ENCODE peak calls at places on chromosome 22, in four cellular contexts. Q is epithelial cell of esophagus, B is neural progenitor cell, X is fibroblast of mammary gland. W is an unnamed sample.

GRCh38 chr22:49525776-49526535 is 301.7 kb downstream of the BRD1 start:
- DNase-seq in Q (no peak), B (no peak), X (no peak), W (no peak)

GRCh38 chr22:21624120-21624879 is 5.5 kb downstream of the YDJC start:
- DNase-seq in Q (peak), B (peak), X (peak), W (no peak)

GRCh38 chr22:24164243-24164642 is 17.0 kb upstream of the SUSD2 start:
- DNase-seq in Q (no peak), B (no peak), X (no peak), W (no peak)

GRCh38 chr22:49971232-49972162 is 10.9 kb downstream of the PIM3 start:
- DNase-seq in Q (no peak), B (peak), X (peak), W (no peak)

GRCh38 chr22:48734359-48734758 is 1093.3 kb downstream of the BRD1 start:
- DNase-seq in Q (no peak), B (no peak), X (no peak), W (no peak)

GRCh38 chr22:42622061-42622710 is 7.5 kb upstream of the POLDIP3 start:
- DNase-seq in Q (no peak), B (no peak), X (no peak), W (no peak)

GRCh38 chr22:24067587-24068376 is 56.7 kb downstream of the CABIN1 start:
- DNase-seq in Q (no peak), B (no peak), X (no peak), W (no peak)

GRCh38 chr22:18148508-18148965 is 1.4 kb upstream of the USP18 start:
- DNase-seq in Q (no peak), B (no peak), X (no peak), W (no peak)

GRCh38 chr22:19655399-19655798 is 58.9 kb upstream of the SEPTIN5 start:
- DNase-seq in Q (no peak), B (no peak), X (no peak), W (no peak)

GRCh38 chr22:27800250-27801131 is 1.1 kb downstream of the MN1 start:
- DNase-seq in Q (peak), B (peak), X (no peak), W (no peak)

GRCh38 chr22:49953027-49953679 is 7.4 kb upstream of the PIM3 start:
- DNase-seq in Q (no peak), B (no peak), X (no peak), W (no peak)

GRCh38 chr22:48451891-48452290 is 1375.8 kb downstream of the BRD1 start:
- DNase-seq in Q (no peak), B (no peak), X (no peak), W (no peak)

GRCh38 chr22:48803171-48803992 is 1024.3 kb downstream of the BRD1 start:
- DNase-seq in Q (no peak), B (no peak), X (no peak), W (no peak)

GRCh38 chr22:49955581-49956417 is 4.8 kb upstream of the PIM3 start:
- DNase-seq in Q (no peak), B (no peak), X (no peak), W (no peak)

GRCh38 chr22:47805394-47805935 is 1043.0 kb downstream of the TBC1D22A start:
- DNase-seq in Q (no peak), B (no peak), X (no peak), W (no peak)

GRCh38 chr22:23565288-23565941 is 14.7 kb downstream of the IGLL1 start:
- DNase-seq in Q (no peak), B (peak), X (peak), W (no peak)

GRCh38 chr22:28023036-28023435 is 104.0 kb upstream of the PITPNB start:
- DNase-seq in Q (no peak), B (no peak), X (no peak), W (no peak)

GRCh38 chr22:28333106-28333505 is 346.5 kb downstream of the TTC28 start:
- DNase-seq in Q (no peak), B (no peak), X (no peak), W (no peak)

GRCh38 chr22:25196326-25196725 is 3.3 kb upstream of the CRYBB3 start:
- DNase-seq in Q (no peak), B (no peak), X (no peak), W (no peak)

GRCh38 chr22:27842236-27842993 is 40.9 kb upstream of the MN1 start:
- DNase-seq in Q (no peak), B (no peak), X (no peak), W (no peak)

GRCh38 chr22:50118557-50119168 is 28.9 kb downstream of the MOV10L1 start:
- DNase-seq in Q (no peak), B (no peak), X (peak), W (peak)

GRCh38 chr22:44025171-44026065 is 1.3 kb downstream of the PARVB start:
- DNase-seq in Q (no peak), B (no peak), X (no peak), W (no peak)
- H3K4me3 ChIP-seq in Q (no peak), B (no peak), X (peak), W (no peak)

GRCh38 chr22:46598737-46599424 is 21.3 kb upstream of the GRAMD4 start:
- DNase-seq in Q (no peak), B (no peak), X (peak), W (no peak)

GRCh38 chr22:46596819-46597218 is 23.4 kb upstream of the GRAMD4 start:
- DNase-seq in Q (peak), B (no peak), X (no peak), W (peak)

GRCh38 chr22:46596032-46596441 is 24.1 kb upstream of the GRAMD4 start:
- DNase-seq in Q (no peak), B (peak), X (no peak), W (no peak)

GRCh38 chr22:46600397-46600796 is 19.8 kb upstream of the GRAMD4 start:
- DNase-seq in Q (no peak), B (peak), X (no peak), W (no peak)

DNA sequence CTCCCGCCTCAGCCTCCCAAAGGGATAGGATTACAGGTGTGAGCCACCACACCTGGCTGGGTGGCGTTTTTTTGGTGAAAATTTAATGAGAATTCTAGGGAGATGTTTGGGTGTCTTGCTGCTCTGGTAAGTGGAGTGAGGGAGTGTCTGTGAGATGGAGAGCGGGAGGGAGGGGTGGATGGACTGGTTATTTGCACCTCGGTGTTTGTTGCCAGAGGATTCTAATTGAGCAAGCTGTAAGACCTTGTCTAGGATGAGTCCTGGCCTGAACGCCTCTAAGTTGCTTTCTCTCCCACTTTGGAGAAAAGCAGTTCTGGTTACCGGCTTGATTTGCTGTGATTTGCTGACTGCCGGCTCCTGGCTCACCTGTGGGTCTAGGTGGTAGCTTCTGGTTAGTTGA is 22.0 kb upstream of the GRAMD4 start:
- DNase-seq in Q (peak), B (no peak), X (no peak), W (no peak)
- TF ChIP-seq CTCF in Q (no peak), B (no peak), X (no peak), W (no peak)

GRCh38 chr22:38415046-38415445 is 40.0 kb downstream of the KCNJ4 start:
- DNase-seq in Q (no peak), B (peak), X (no peak), W (no peak)

GRCh38 chr22:38414009-38414395 is 41.0 kb downstream of the KCNJ4 start:
- DNase-seq in Q (no peak), B (no peak), X (no peak), W (no peak)

GRCh38 chr22:38411016-38411415 is 44.0 kb downstream of the KCNJ4 start:
- DNase-seq in Q (no peak), B (no peak), X (no peak), W (no peak)

GRCh38 chr22:38413085-38414008 is 41.7 kb downstream of the KCNJ4 start:
- DNase-seq in Q (no peak), B (no peak), X (no peak), W (no peak)

DNA sequence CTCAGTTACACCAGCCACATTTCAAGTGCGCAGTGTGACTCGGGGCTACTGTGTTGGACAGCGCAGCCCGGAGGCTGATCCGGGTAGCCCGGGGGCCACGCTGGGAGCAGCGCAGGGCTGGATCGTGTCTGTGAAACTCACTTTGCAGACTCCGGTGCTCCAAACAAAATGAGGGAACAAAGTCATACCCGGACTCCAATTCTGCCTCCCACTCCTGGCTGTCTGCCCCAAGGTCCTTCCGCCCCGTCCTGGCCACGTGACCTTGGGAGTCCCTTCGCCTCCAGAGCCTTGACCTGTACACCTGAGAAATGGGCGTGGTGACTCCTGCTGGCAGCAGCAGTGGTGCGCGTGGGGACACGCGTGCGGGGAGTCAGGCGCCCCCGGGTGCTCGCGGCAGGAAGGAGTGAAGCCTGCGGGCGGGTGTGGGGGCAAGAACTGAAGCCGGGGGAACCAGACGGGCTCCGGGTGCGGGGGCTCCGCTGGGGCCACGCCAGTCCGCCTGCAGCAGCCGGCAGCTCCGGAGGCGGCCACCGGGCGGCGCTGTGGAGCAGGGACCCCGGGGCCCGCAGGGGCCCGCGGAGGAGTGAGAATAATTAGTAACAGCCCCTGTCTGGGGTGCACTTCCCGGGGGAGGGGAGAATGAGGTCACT is 42.4 kb downstream of the KCNJ4 start:
- DNase-seq in Q (no peak), B (peak), X (no peak), W (no peak)
- H3K4me3 ChIP-seq in Q (no peak), B (no peak), X (peak), W (no peak)

GRCh38 chr22:46008291-46008690 is 31.3 kb upstream of the WNT7B start:
- DNase-seq in Q (no peak), B (no peak), X (no peak), W (no peak)

GRCh38 chr22:46007003-46007847 is 30.3 kb upstream of the WNT7B start:
- DNase-seq in Q (peak), B (no peak), X (peak), W (peak)

GRCh38 chr22:46006379-46007002 is 29.5 kb upstream of the WNT7B start:
- DNase-seq in Q (peak), B (peak), X (peak), W (peak)

GRCh38 chr22:46008836-46009596 is 32.1 kb upstream of the WNT7B start:
- DNase-seq in Q (peak), B (no peak), X (no peak), W (no peak)

GRCh38 chr22:46007848-46008261 is 30.9 kb upstream of the WNT7B start:
- DNase-seq in Q (peak), B (no peak), X (peak), W (peak)
- TF ChIP-seq CTCF in Q (no peak), B (no peak), X (no peak), W (peak)

DNA sequence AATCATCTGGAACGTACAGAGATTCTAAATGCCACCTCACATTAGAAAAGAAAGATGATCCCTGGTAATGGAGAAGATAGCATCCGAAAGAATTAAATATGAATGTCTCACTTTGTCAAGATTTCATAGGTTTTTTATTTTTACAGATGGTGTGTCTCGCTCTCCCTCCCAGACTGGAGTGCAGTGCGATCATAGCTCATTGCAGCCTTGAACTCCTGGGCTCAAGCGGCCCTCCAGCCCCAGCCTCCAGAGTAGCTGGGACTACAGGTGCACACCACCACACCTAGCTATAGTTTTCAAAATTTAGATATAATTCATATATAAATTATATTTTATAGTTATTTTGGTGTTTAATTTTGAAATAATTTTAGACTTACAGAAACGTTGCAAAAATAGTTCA is 16.7 kb upstream of the SMTN start:
- DNase-seq in Q (no peak), B (no peak), X (no peak), W (no peak)
- H3K4me3 ChIP-seq in Q (no peak), B (no peak), X (no peak), W (no peak)

GRCh38 chr22:36369004-36369921 is 18.5 kb downstream of the MYH9 start:
- DNase-seq in Q (no peak), B (no peak), X (no peak), W (peak)

GRCh38 chr22:36369922-36370781 is 17.6 kb downstream of the MYH9 start:
- DNase-seq in Q (peak), B (peak), X (peak), W (peak)

GRCh38 chr22:36367066-36367465 is 20.7 kb downstream of the MYH9 start:
- DNase-seq in Q (no peak), B (no peak), X (no peak), W (no peak)

GRCh38 chr22:36367479-36367878 is 20.3 kb downstream of the MYH9 start:
- DNase-seq in Q (no peak), B (no peak), X (no peak), W (no peak)

GRCh38 chr22:36368359-36368983 is 19.3 kb downstream of the MYH9 start:
- DNase-seq in Q (peak), B (peak), X (peak), W (peak)
- TF ChIP-seq CTCF in Q (no peak), B (no peak), X (no peak), W (peak)

GRCh38 chr22:30263883-30264282 is 2.8 kb downstream of the OSM start:
- DNase-seq in Q (no peak), B (no peak), X (no peak), W (no peak)

GRCh38 chr22:30265131-30265720 is 1.4 kb downstream of the OSM start:
- DNase-seq in Q (no peak), B (no peak), X (no peak), W (no peak)

GRCh38 chr22:30266445-30267381 is at the start of gene OSM:
- DNase-seq in Q (no peak), B (no peak), X (no peak), W (no peak)

GRCh38 chr22:30267382-30268302 is 991 bp upstream of the OSM start:
- DNase-seq in Q (no peak), B (no peak), X (no peak), W (no peak)

DNA sequence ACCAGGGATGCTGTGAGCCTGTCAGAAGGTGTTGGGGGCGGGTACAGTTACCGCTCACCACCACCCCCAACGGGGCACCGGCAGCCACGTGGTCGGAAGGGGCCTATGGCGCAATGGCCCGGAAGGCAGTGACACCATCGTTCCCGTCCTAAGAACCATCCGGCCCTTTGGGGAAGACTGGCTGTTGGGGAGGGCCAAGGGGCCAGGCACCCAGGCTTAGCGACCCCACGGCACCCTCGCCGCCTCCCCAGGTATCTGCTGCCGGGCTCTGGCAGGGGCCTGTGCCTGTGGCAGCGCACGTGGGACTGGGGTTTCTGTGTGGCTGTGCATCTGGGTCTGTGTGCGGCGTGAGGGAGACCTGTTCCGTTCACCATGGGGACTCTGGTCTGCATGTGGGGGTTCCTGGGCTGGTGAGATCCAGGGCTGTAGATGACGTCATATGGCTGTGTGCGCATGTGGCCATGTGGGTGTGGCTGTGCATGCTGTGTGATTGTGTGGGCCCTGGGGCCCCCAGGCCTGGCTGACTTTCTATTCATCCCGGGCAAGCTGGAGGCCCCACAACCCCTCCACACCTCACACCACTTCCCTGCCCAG is 703 bp downstream of the OSM start:
- DNase-seq in Q (no peak), B (no peak), X (peak), W (no peak)
- H3K4me3 ChIP-seq in Q (no peak), B (no peak), X (no peak), W (no peak)

GRCh38 chr22:40023226-40023925 is 28.6 kb downstream of the FAM83F start:
- DNase-seq in Q (no peak), B (peak), X (no peak), W (no peak)
- TF ChIP-seq CTCF in Q (no peak), B (no peak), X (no peak), W (no peak)

W was measured in bronchial epithelial cell.